ENCODE peak calls at places on chromosomes 16 and 17, in nine cellular contexts. C, N, G, X, T, W, P, B and M are unnamed samples.
A peak's percentile ranks its signal among the peaks of the same experiment; 100 is the strongest.

GRCh38 chr17:77497578-77497934 is 356.8 kb downstream of the SEC14L1 start:
- DNase-seq in C (no peak), N (no peak), G (no peak), X (no peak), T (no peak), W (no peak), P (no peak), B (no peak), M (no peak)

GRCh38 chr16:49776085-49776501 is 79.8 kb downstream of the ZNF423 start:
- DNase-seq in C (peak; percentile 30), N (no peak), G (no peak), X (no peak), T (no peak), W (no peak), P (no peak), B (peak; percentile 82), M (no peak)

GRCh38 chr16:77430360-77430759 is 4.5 kb downstream of the ADAMTS18 start:
- DNase-seq in C (no peak), N (no peak), G (no peak), X (no peak), T (no peak), W (no peak), P (no peak), B (no peak), M (no peak)

GRCh38 chr16:4852221-4852872 is 5.1 kb downstream of the UBN1 start:
- DNase-seq in C (no peak), N (no peak), G (peak; percentile 40), X (no peak), T (no peak), W (peak; percentile 61), P (no peak), B (peak; percentile 39), M (no peak)

GRCh38 chr17:81011951-81012350 is 20.3 kb downstream of the CHMP6 start:
- DNase-seq in C (no peak), N (no peak), G (no peak), X (no peak), T (no peak), W (no peak), P (no peak), B (peak; percentile 54), M (no peak)

GRCh38 chr16:84509032-84509950 is 4.8 kb upstream of the MEAK7 start:
- DNase-seq in C (no peak), N (no peak), G (no peak), X (no peak), T (no peak), W (no peak), P (no peak), B (no peak), M (no peak)

GRCh38 chr17:6862122-6862521 is 30.6 kb upstream of the TEKT1 start:
- DNase-seq in C (no peak), N (no peak), G (no peak), X (no peak), T (no peak), W (no peak), P (no peak), B (no peak), M (no peak)

GRCh38 chr16:10564591-10564990 is 15.8 kb downstream of the EMP2 start:
- DNase-seq in C (no peak), N (no peak), G (no peak), X (no peak), T (no peak), W (no peak), P (no peak), B (no peak), M (no peak)

GRCh38 chr16:57809843-57810196 is 7.5 kb upstream of the KIFC3 start:
- DNase-seq in C (no peak), N (no peak), G (peak; percentile 62), X (no peak), T (no peak), W (no peak), P (no peak), B (no peak), M (no peak)

GRCh38 chr17:40404003-40404402 is 13.7 kb downstream of the TOP2A start:
- DNase-seq in C (no peak), N (no peak), G (no peak), X (no peak), T (no peak), W (no peak), P (no peak), B (peak; percentile 13), M (no peak)

GRCh38 chr16:66335704-66336329 is 30.7 kb upstream of the CDH5 start:
- DNase-seq in C (no peak), N (no peak), G (no peak), X (no peak), T (no peak), W (no peak), P (no peak), B (peak; percentile 81), M (no peak)

GRCh38 chr17:47724705-47725104 is 8.3 kb upstream of the TBX21 start:
- DNase-seq in C (no peak), N (no peak), G (no peak), X (no peak), T (no peak), W (no peak), P (no peak), B (no peak), M (no peak)

GRCh38 chr17:3575506-3575905 is 17.9 kb upstream of the TRPV3 start:
- DNase-seq in C (no peak), N (no peak), G (peak; percentile 65), X (no peak), T (no peak), W (peak; percentile 78), P (no peak), B (peak; percentile 55), M (no peak)

GRCh38 chr16:31713945-31714898 is 159.4 kb upstream of the ZNF267 start:
- DNase-seq in C (no peak), N (no peak), G (no peak), X (no peak), T (no peak), W (no peak), P (no peak), B (no peak), M (no peak)

GRCh38 chr17:76673729-76674128 is 30.2 kb upstream of the ST6GALNAC1 start:
- DNase-seq in C (no peak), N (no peak), G (no peak), X (no peak), T (no peak), W (peak; percentile 37), P (no peak), B (no peak), M (no peak)

GRCh38 chr16:23368469-23368868 is 66.4 kb downstream of the SCNN1B start:
- DNase-seq in C (no peak), N (no peak), G (peak; percentile 86), X (no peak), T (no peak), W (no peak), P (no peak), B (no peak), M (no peak)

GRCh38 chr17:9568957-9569588 is 6.5 kb downstream of the STX8 start:
- DNase-seq in C (no peak), N (no peak), G (no peak), X (no peak), T (no peak), W (no peak), P (no peak), B (no peak), M (no peak)

GRCh38 chr17:68318103-68318991 is 27.1 kb downstream of the ARSG start:
- DNase-seq in C (peak; percentile 13), N (no peak), G (peak; percentile 97), X (no peak), T (no peak), W (peak; percentile 72), P (no peak), B (peak; percentile 49), M (no peak)

GRCh38 chr17:48952904-48953303 is 8.3 kb upstream of the SNF8 start:
- DNase-seq in C (no peak), N (no peak), G (no peak), X (no peak), T (no peak), W (no peak), P (no peak), B (no peak), M (no peak)

GRCh38 chr16:84804326-84804725 is 15.5 kb upstream of the CRISPLD2 start:
- DNase-seq in C (no peak), N (no peak), G (no peak), X (no peak), T (no peak), W (no peak), P (no peak), B (no peak), M (no peak)

GRCh38 chr17:3048727-3049471 is 14.5 kb downstream of the OR1D5 start:
- DNase-seq in C (peak; percentile 94), N (peak; percentile 96), G (peak; percentile 88), X (peak; percentile 90), T (peak; percentile 84), W (peak; percentile 98), P (peak; percentile 90), B (peak; percentile 98), M (peak; percentile 93)

GRCh38 chr16:75064403-75065148 is 52.0 kb downstream of the LDHD start:
- DNase-seq in C (no peak), N (no peak), G (peak; percentile 91), X (no peak), T (no peak), W (no peak), P (no peak), B (no peak), M (no peak)

GRCh38 chr17:72185571-72185970 is 64.8 kb downstream of the SOX9 start:
- DNase-seq in C (no peak), N (no peak), G (no peak), X (no peak), T (no peak), W (no peak), P (no peak), B (peak; percentile 52), M (no peak)

GRCh38 chr16:9533042-9533441 is 441.6 kb downstream of the HAPSTR1 start:
- DNase-seq in C (no peak), N (no peak), G (no peak), X (no peak), T (no peak), W (no peak), P (no peak), B (no peak), M (no peak)

GRCh38 chr17:2796164-2797140 is at the start of gene RAP1GAP2:
- DNase-seq in C (no peak), N (no peak), G (no peak), X (no peak), T (peak; percentile 67), W (no peak), P (peak; percentile 39), B (no peak), M (no peak)

GRCh38 chr16:59907671-59908070 is 1173.6 kb upstream of the GOT2 start:
- DNase-seq in C (no peak), N (no peak), G (no peak), X (no peak), T (no peak), W (no peak), P (no peak), B (no peak), M (no peak)

GRCh38 chr16:66569131-66569530 is 2.9 kb downstream of the CMTM1 start:
- DNase-seq in C (no peak), N (no peak), G (no peak), X (no peak), T (no peak), W (peak; percentile 37), P (no peak), B (no peak), M (no peak)

GRCh38 chr17:28755486-28755885 is 11.7 kb downstream of the TRAF4 start:
- DNase-seq in C (no peak), N (no peak), G (no peak), X (no peak), T (no peak), W (no peak), P (no peak), B (no peak), M (no peak)

GRCh38 chr17:2954898-2955445 is 108.4 kb downstream of the OR1D5 start:
- DNase-seq in C (no peak), N (no peak), G (peak; percentile 99), X (no peak), T (no peak), W (peak; percentile 77), P (no peak), B (peak; percentile 92), M (no peak)

GRCh38 chr16:87416826-87417471 is 24.8 kb downstream of the MAP1LC3B start:
- DNase-seq in C (no peak), N (no peak), G (peak; percentile 40), X (no peak), T (no peak), W (peak; percentile 64), P (no peak), B (peak; percentile 76), M (no peak)

GRCh38 chr17:81842725-81843504 is 8.1 kb upstream of the PPP1R27 start:
- DNase-seq in C (no peak), N (no peak), G (no peak), X (no peak), T (no peak), W (no peak), P (no peak), B (peak; percentile 22), M (no peak)